ENCODE peak calls at places on chromosomes 4 and X, in seven cellular contexts. I is aorta, S is substantia nigra, R is caudate nucleus, Z is A673, C is adrenal gland, J is spleen. A is an unnamed sample.

GRCh38 chrX:105220636-105221035 is at the start of gene TEX13A:
- DNase-seq in I (no peak), S (no peak), R (no peak), Z (no peak), C (no peak), J (no peak), A (no peak)

GRCh38 chr4:167025651-167026050 is 208.6 kb downstream of the SPOCK3 start:
- DNase-seq in I (no peak), S (no peak), R (no peak), Z (no peak), C (no peak), J (no peak), A (no peak)

GRCh38 chr4:4704267-4704666 is 155.2 kb upstream of the MSX1 start:
- DNase-seq in I (no peak), S (no peak), R (no peak), Z (no peak), C (no peak), J (no peak), A (no peak)

GRCh38 chr4:96599752-96600151 is 759.9 kb downstream of the PDHA2 start:
- DNase-seq in I (no peak), S (no peak), R (no peak), Z (no peak), C (no peak), J (no peak), A (no peak)

GRCh38 chr4:189202869-189203271 is 737.8 kb upstream of the FRG1 start:
- DNase-seq in I (no peak), S (no peak), R (no peak), Z (no peak), C (no peak), J (no peak), A (no peak)

GRCh38 chr4:7171191-7171900 is 21.0 kb upstream of the SORCS2 start:
- DNase-seq in I (no peak), S (no peak), R (no peak), Z (no peak), C (no peak), J (no peak), A (no peak)

GRCh38 chrX:25596881-25597280 is 541.3 kb upstream of the MAGEB18 start:
- DNase-seq in I (no peak), S (no peak), R (no peak), Z (no peak), C (no peak), J (no peak), A (no peak)

GRCh38 chrX:108199691-108200090 is 108.1 kb downstream of the ATG4A start:
- DNase-seq in I (no peak), S (no peak), R (peak), Z (peak), C (peak), J (no peak), A (no peak)

GRCh38 chr4:19496752-19497151 is 755.0 kb upstream of the SLIT2 start:
- DNase-seq in I (no peak), S (no peak), R (no peak), Z (no peak), C (no peak), J (no peak), A (no peak)

GRCh38 chrX:30935985-30936384 is 46.9 kb upstream of the TAB3 start:
- DNase-seq in I (peak), S (no peak), R (no peak), Z (no peak), C (peak), J (no peak), A (no peak)

GRCh38 chr4:127829014-127829413 is 46.9 kb downstream of the HSPA4L start:
- DNase-seq in I (no peak), S (no peak), R (no peak), Z (no peak), C (no peak), J (no peak), A (no peak)

GRCh38 chr4:152860057-152860456 is 76.1 kb upstream of the FHDC1 start:
- DNase-seq in I (no peak), S (no peak), R (no peak), Z (no peak), C (no peak), J (no peak), A (no peak)

GRCh38 chr4:40908297-40908696 is 158.5 kb downstream of the NSUN7 start:
- DNase-seq in I (no peak), S (no peak), R (no peak), Z (peak), C (no peak), J (peak), A (no peak)

GRCh38 chr4:11743961-11744360 is 315.3 kb upstream of the HS3ST1 start:
- DNase-seq in I (no peak), S (no peak), R (no peak), Z (no peak), C (no peak), J (no peak), A (no peak)

GRCh38 chrX:103529550-103529949 is 10.3 kb upstream of the RAB40A start:
- DNase-seq in I (no peak), S (no peak), R (no peak), Z (no peak), C (no peak), J (no peak), A (no peak)

GRCh38 chrX:103530540-103530939 is 11.3 kb upstream of the RAB40A start:
- DNase-seq in I (no peak), S (no peak), R (no peak), Z (no peak), C (no peak), J (no peak), A (no peak)

GRCh38 chrX:103533428-103534216 is 14.3 kb upstream of the RAB40A start:
- DNase-seq in I (peak), S (peak), R (peak), Z (peak), C (peak), J (peak), A (peak)

GRCh38 chrX:103535206-103535605 is 15.9 kb upstream of the RAB40A start:
- DNase-seq in I (no peak), S (no peak), R (no peak), Z (no peak), C (no peak), J (no peak), A (no peak)

DNA sequence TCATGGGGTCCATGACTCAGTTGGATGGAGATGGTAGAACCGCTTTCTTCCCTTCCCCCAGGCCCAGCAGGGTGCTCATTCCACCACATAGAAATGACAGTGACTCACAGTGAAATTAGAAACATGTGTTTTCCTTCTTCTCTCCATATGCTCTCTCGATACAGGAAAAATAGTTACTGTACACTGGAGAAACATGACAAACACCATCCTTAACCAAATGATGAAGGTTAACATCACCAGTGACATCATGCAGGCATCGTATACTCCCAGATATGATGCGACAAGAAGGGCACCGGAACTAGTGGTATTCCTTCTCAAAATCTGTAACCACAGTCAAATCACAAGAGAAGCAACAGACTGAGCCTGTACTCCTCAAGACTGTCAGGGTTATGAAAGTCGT is 11.7 kb upstream of the RAB40A start:
- DNase-seq in I (no peak), S (no peak), R (no peak), Z (peak), C (no peak), J (no peak), A (no peak)
- H3K27ac ChIP-seq in I (no peak), S (no peak), R (no peak), Z (no peak), C (no peak), J (no peak), A (no peak)

DNA sequence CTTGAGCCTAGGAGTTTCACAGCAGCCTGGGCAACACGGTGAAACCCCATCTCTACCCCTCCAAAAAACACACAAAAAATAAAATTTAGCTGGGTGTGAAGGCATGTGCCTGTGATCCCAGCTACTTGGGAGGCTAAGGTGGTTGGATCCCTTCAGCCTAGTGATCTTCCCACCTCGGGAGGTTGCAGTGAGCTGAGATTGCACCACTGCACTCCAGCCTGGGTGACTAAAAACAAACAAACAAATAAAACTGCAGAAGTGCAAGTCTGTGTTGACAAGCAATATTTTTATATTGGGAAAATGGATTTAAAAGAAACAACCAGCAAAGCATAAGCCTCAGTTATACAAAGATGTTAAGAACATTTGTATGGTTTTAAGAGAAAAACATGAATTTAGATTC is 46.1 kb downstream of the IGFBP7 start:
- DNase-seq in I (no peak), S (no peak), R (no peak), Z (no peak), C (no peak), J (no peak), A (no peak)
- H3K27ac ChIP-seq in I (peak), S (no peak), R (no peak), Z (no peak), C (no peak), J (no peak), A (no peak)

GRCh38 chr4:74018771-74019170 is 19.7 kb downstream of the CXCL3 start:
- DNase-seq in I (no peak), S (no peak), R (no peak), Z (no peak), C (no peak), J (no peak), A (no peak)

GRCh38 chr4:74014332-74014731 is 15.9 kb upstream of the CXCL5 start:
- DNase-seq in I (no peak), S (no peak), R (no peak), Z (no peak), C (no peak), J (no peak), A (no peak)

GRCh38 chr4:74015126-74015780 is 16.8 kb upstream of the CXCL5 start:
- DNase-seq in I (no peak), S (no peak), R (no peak), Z (no peak), C (no peak), J (no peak), A (no peak)

GRCh38 chr4:74018116-74018515 is 19.6 kb upstream of the CXCL5 start:
- DNase-seq in I (no peak), S (no peak), R (no peak), Z (no peak), C (no peak), J (no peak), A (no peak)

GRCh38 chr4:74016068-74016467 is 17.6 kb upstream of the CXCL5 start:
- DNase-seq in I (no peak), S (no peak), R (no peak), Z (no peak), C (no peak), J (no peak), A (no peak)
- H3K27ac ChIP-seq in I (no peak), S (no peak), R (no peak), Z (no peak), C (no peak), J (no peak), A (no peak)

GRCh38 chr4:138910914-138911336 is 104.7 kb upstream of the NOCT start:
- DNase-seq in I (peak), S (peak), R (no peak), Z (no peak), C (peak), J (peak), A (no peak)
- H3K27ac ChIP-seq in I (no peak), S (peak), R (peak), Z (no peak), C (no peak), J (no peak), A (no peak)

GRCh38 chrX:63784902-63785692 is at the start of gene ARHGEF9:
- DNase-seq in I (peak), S (peak), R (peak), Z (no peak), C (peak), J (peak), A (no peak)

GRCh38 chrX:63784346-63784901 is 590 bp downstream of the ARHGEF9 start:
- DNase-seq in I (no peak), S (no peak), R (no peak), Z (no peak), C (peak), J (no peak), A (no peak)
- H3K27ac ChIP-seq in I (no peak), S (no peak), R (no peak), Z (no peak), C (no peak), J (no peak), A (no peak)

DNA sequence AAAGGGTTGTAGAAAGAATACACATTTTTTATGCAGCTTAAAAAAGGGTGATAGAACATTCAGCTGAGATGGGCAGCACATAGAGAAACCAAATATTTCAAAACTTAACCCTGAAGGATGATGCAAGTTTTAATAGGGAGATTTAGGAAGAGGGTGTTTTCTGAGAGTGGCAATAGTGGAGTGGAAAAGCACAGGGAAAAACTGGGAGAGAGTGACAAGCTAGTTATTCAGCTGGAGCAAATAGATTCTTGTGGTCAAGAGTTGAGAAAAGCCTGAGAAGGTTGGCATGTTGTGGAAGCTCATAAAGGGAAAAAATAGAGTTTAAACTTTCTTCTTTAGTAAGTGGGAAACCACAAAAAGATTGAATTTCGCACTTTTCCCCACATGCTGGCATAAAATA is 359.6 kb upstream of the PITX2 start:
- DNase-seq in I (no peak), S (no peak), R (no peak), Z (no peak), C (no peak), J (no peak), A (no peak)
- H3K27ac ChIP-seq in I (no peak), S (no peak), R (no peak), Z (no peak), C (no peak), J (no peak), A (no peak)

DNA sequence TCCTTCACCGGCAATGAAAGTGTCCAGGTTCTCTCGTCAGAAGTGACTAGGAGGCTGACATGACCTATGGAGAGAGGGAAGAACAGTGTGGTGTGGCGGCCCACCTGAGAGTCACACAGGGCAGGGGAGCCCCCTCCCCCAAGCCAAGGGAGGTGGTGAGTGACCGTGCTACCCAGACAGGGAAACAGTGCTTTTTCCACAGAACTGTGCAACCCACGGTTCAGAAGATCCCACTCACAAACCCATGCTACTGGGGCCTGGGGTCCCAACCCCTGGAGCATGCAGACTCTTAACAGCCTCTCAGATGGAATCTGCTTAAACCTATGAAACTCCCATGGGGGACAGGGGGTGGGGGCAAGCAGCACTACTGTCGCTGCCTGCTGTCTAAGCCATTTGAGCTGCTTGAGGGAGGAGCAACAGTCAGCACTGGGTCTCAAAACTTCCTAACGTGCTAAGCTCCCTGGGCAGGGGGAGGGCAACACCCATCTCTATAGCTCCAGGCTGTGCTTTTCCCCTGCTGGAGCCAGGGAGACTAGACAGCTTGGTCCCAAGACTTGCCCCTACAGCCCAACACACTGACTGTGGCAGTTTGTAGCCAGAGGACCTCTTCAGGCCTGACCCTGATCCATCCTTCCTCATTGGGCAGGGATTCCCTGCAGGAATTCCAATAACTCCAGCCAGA is 850.4 kb upstream of the AADAT start:
- DNase-seq in I (no peak), S (no peak), R (no peak), Z (no peak), C (no peak), J (peak), A (no peak)
- H3K27ac ChIP-seq in I (no peak), S (no peak), R (no peak), Z (no peak), C (no peak), J (no peak), A (no peak)

A was measured in naive thymus-derived CD4-positive, alpha-beta T cell.